ENCODE peak calls at places on chromosomes 7 and 10, in six cellular contexts. One of them, this sample, is unnamed.
A peak's percentile ranks its signal among the peaks of the same experiment; 100 is the strongest.

GRCh38 chr10:61935085-61935484 is 33.6 kb downstream of the ARID5B start:
- DNase-seq in HCT116: no peak
- DNase-seq in HepG2: no peak
- DNase-seq in fibroblast of lung: peak; percentile 51
- DNase-seq in SK-N-SH: peak; percentile 22
- DNase-seq in adipocyte: peak; percentile 39
- DNase-seq in this sample: no peak

GRCh38 chr10:74917481-74918077 is 91.2 kb downstream of the KAT6B start:
- DNase-seq in HCT116: peak; percentile 64
- DNase-seq in HepG2: peak; percentile 83
- DNase-seq in fibroblast of lung: peak; percentile 38
- DNase-seq in SK-N-SH: no peak
- DNase-seq in adipocyte: peak; percentile 55
- DNase-seq in this sample: no peak

GRCh38 chr10:35194906-35195305 is 68.3 kb downstream of the CREM start:
- DNase-seq in HCT116: peak; percentile 18
- DNase-seq in HepG2: no peak
- DNase-seq in fibroblast of lung: peak; percentile 87
- DNase-seq in SK-N-SH: peak; percentile 33
- DNase-seq in adipocyte: peak; percentile 63
- DNase-seq in this sample: no peak

GRCh38 chr10:101053516-101053915 is 8.3 kb upstream of the KAZALD1 start:
- DNase-seq in HCT116: no peak
- DNase-seq in HepG2: no peak
- DNase-seq in fibroblast of lung: peak; percentile 30
- DNase-seq in SK-N-SH: no peak
- DNase-seq in adipocyte: peak; percentile 61
- DNase-seq in this sample: no peak

GRCh38 chr7:68250143-68250542 is 1253.5 kb downstream of the TYW1 start:
- DNase-seq in HCT116: no peak
- DNase-seq in HepG2: no peak
- DNase-seq in fibroblast of lung: no peak
- DNase-seq in SK-N-SH: no peak
- DNase-seq in adipocyte: no peak
- DNase-seq in this sample: no peak

GRCh38 chr7:16511314-16511713 is 15.3 kb upstream of the LRRC72 start:
- DNase-seq in HCT116: no peak
- DNase-seq in HepG2: no peak
- DNase-seq in fibroblast of lung: no peak
- DNase-seq in SK-N-SH: no peak
- DNase-seq in adipocyte: no peak
- DNase-seq in this sample: no peak

GRCh38 chr10:126423779-126424491 is 35.7 kb upstream of the ADAM12 start:
- DNase-seq in HCT116: no peak
- DNase-seq in HepG2: no peak
- DNase-seq in fibroblast of lung: no peak
- DNase-seq in SK-N-SH: no peak
- DNase-seq in adipocyte: no peak
- DNase-seq in this sample: no peak

GRCh38 chr10:124409696-124410095 is 9.0 kb downstream of the OAT start:
- DNase-seq in HCT116: no peak
- DNase-seq in HepG2: no peak
- DNase-seq in fibroblast of lung: no peak
- DNase-seq in SK-N-SH: no peak
- DNase-seq in adipocyte: peak; percentile 61
- DNase-seq in this sample: no peak

GRCh38 chr7:70530191-70530590 is 601.8 kb upstream of the GALNT17 start:
- DNase-seq in HCT116: no peak
- DNase-seq in HepG2: no peak
- DNase-seq in fibroblast of lung: no peak
- DNase-seq in SK-N-SH: peak; percentile 53
- DNase-seq in adipocyte: no peak
- DNase-seq in this sample: no peak

GRCh38 chr7:138023618-138024333 is 21.9 kb upstream of the CREB3L2 start:
- DNase-seq in HCT116: no peak
- DNase-seq in HepG2: no peak
- DNase-seq in fibroblast of lung: no peak
- DNase-seq in SK-N-SH: no peak
- DNase-seq in adipocyte: no peak
- DNase-seq in this sample: no peak

DNA sequence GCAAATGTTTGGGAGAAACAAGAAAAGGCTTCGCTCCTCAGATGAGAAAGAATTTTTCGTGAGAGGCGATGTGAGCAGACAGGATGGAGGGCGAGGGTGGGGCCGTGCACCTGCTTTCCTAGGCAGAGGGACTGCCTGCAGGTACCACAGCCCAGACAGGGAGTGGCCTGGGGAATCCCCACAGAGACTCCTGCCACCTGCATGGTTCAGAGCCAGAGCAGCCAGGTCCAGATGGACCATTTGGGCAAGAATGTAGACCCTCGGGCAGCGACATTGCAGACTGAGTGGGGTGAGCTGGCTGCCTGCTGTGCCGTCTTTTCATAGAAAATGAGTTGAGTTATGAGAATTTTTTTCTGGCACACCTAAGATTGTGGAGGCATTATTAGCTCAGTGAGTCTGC is 216.8 kb downstream of the SNX10 start:
- DNase-seq in HCT116: no peak
- DNase-seq in HepG2: no peak
- DNase-seq in fibroblast of lung: no peak
- DNase-seq in SK-N-SH: no peak
- DNase-seq in adipocyte: no peak
- DNase-seq in this sample: no peak
- H3K9ac ChIP-seq in HCT116: no peak overlapping the region
- H3K9ac ChIP-seq in HepG2: no peak overlapping the region
- H3K9ac ChIP-seq in fibroblast of lung: no peak overlapping the region
- H3K9ac ChIP-seq in SK-N-SH: no peak overlapping the region
- H3K9ac ChIP-seq in adipocyte: no peak overlapping the region
- H3K9ac ChIP-seq in this sample: no peak overlapping the region

GRCh38 chr10:33215154-33215553 is 119.3 kb downstream of the NRP1 start:
- DNase-seq in HCT116: no peak
- DNase-seq in HepG2: no peak
- DNase-seq in fibroblast of lung: no peak
- DNase-seq in SK-N-SH: no peak
- DNase-seq in adipocyte: peak; percentile 83
- DNase-seq in this sample: no peak

GRCh38 chr10:33215635-33216034 is 118.8 kb downstream of the NRP1 start:
- DNase-seq in HCT116: no peak
- DNase-seq in HepG2: no peak
- DNase-seq in fibroblast of lung: no peak
- DNase-seq in SK-N-SH: no peak
- DNase-seq in adipocyte: peak; percentile 83
- DNase-seq in this sample: no peak

GRCh38 chr10:33214174-33214573 is 120.3 kb downstream of the NRP1 start:
- DNase-seq in HCT116: no peak
- DNase-seq in HepG2: no peak
- DNase-seq in fibroblast of lung: no peak
- DNase-seq in SK-N-SH: no peak
- DNase-seq in adipocyte: no peak
- DNase-seq in this sample: no peak

GRCh38 chr10:33216661-33217427 is 117.6 kb downstream of the NRP1 start:
- DNase-seq in HCT116: no peak
- DNase-seq in HepG2: peak; percentile 17
- DNase-seq in fibroblast of lung: no peak
- DNase-seq in SK-N-SH: peak; percentile 56
- DNase-seq in adipocyte: peak; percentile 71
- DNase-seq in this sample: no peak

GRCh38 chr10:33217854-33218253 is 116.6 kb downstream of the NRP1 start:
- DNase-seq in HCT116: no peak
- DNase-seq in HepG2: no peak
- DNase-seq in fibroblast of lung: no peak
- DNase-seq in SK-N-SH: no peak
- DNase-seq in adipocyte: no peak
- DNase-seq in this sample: no peak
- H3K9ac ChIP-seq in HCT116: no peak overlapping the region
- H3K9ac ChIP-seq in HepG2: no peak overlapping the region
- H3K9ac ChIP-seq in fibroblast of lung: no peak overlapping the region
- H3K9ac ChIP-seq in SK-N-SH: no peak overlapping the region
- H3K9ac ChIP-seq in adipocyte: no peak overlapping the region
- H3K9ac ChIP-seq in this sample: no peak overlapping the region

GRCh38 chr10:60827791-60828488 is 49.7 kb downstream of the CDK1 start:
- DNase-seq in HCT116: no peak
- DNase-seq in HepG2: peak; percentile 22
- DNase-seq in fibroblast of lung: no peak
- DNase-seq in SK-N-SH: no peak
- DNase-seq in adipocyte: peak; percentile 42
- DNase-seq in this sample: no peak
- H3K9ac ChIP-seq in HCT116: no peak overlapping the region
- H3K9ac ChIP-seq in HepG2: no peak overlapping the region
- H3K9ac ChIP-seq in fibroblast of lung: no peak overlapping the region
- H3K9ac ChIP-seq in SK-N-SH: peak overlapping the region; percentile 22
- H3K9ac ChIP-seq in adipocyte: no peak overlapping the region
- H3K9ac ChIP-seq in this sample: no peak overlapping the region

GRCh38 chr10:110803830-110804338 is 67.8 kb upstream of the PDCD4 start:
- DNase-seq in HCT116: no peak
- DNase-seq in HepG2: peak; percentile 45
- DNase-seq in fibroblast of lung: peak; percentile 49
- DNase-seq in SK-N-SH: peak; percentile 72
- DNase-seq in adipocyte: peak; percentile 41
- DNase-seq in this sample: peak; percentile 75
- H3K9ac ChIP-seq in HCT116: no peak overlapping the region
- H3K9ac ChIP-seq in HepG2: no peak overlapping the region
- H3K9ac ChIP-seq in fibroblast of lung: no peak overlapping the region
- H3K9ac ChIP-seq in SK-N-SH: no peak overlapping the region
- H3K9ac ChIP-seq in adipocyte: no peak overlapping the region
- H3K9ac ChIP-seq in this sample: no peak overlapping the region

GRCh38 chr10:32437334-32437733 is 8.6 kb upstream of the CCDC7 start:
- DNase-seq in HCT116: no peak
- DNase-seq in HepG2: no peak
- DNase-seq in fibroblast of lung: no peak
- DNase-seq in SK-N-SH: no peak
- DNase-seq in adipocyte: peak; percentile 29
- DNase-seq in this sample: no peak

GRCh38 chr10:32436215-32436614 is 9.7 kb upstream of the CCDC7 start:
- DNase-seq in HCT116: no peak
- DNase-seq in HepG2: no peak
- DNase-seq in fibroblast of lung: no peak
- DNase-seq in SK-N-SH: no peak
- DNase-seq in adipocyte: no peak
- DNase-seq in this sample: no peak

GRCh38 chr10:32433542-32433941 is 12.4 kb upstream of the CCDC7 start:
- DNase-seq in HCT116: no peak
- DNase-seq in HepG2: no peak
- DNase-seq in fibroblast of lung: no peak
- DNase-seq in SK-N-SH: no peak
- DNase-seq in adipocyte: no peak
- DNase-seq in this sample: no peak
- H3K9ac ChIP-seq in HCT116: no peak overlapping the region
- H3K9ac ChIP-seq in HepG2: no peak overlapping the region
- H3K9ac ChIP-seq in fibroblast of lung: no peak overlapping the region
- H3K9ac ChIP-seq in SK-N-SH: no peak overlapping the region
- H3K9ac ChIP-seq in adipocyte: no peak overlapping the region
- H3K9ac ChIP-seq in this sample: no peak overlapping the region

This sample was measured in neural progenitor cell.